ENCODE peak calls at places on chromosomes 4 and X, in seven cellular contexts. J is activated CD4-positive, alpha-beta T cell treated with anti-CD3 and anti-CD28 coated beads for 48 hours; W is ureter; S is HL-60; N is A172; K is stimulated activated CD4-positive, alpha-beta T cell treated with anti-CD3 and anti-CD28 coated beads, Interleukin-4, amount 100 ng/mL, for 24 hours; G is GM23338. M is an unnamed sample.
A peak's percentile ranks its signal among the peaks of the same experiment; 100 is the strongest.

GRCh38 chr4:22063613-22064012 is 115.0 kb upstream of the KCNIP4 start:
- DNase-seq in S (no peak), W (no peak), J (no peak), G (no peak), N (no peak), K (no peak), M (no peak)

GRCh38 chrX:19986531-19986930 is 4.3 kb downstream of the BCLAF3 start:
- DNase-seq in G (no peak), N (no peak), K (no peak), S (no peak), J (no peak), W (no peak), M (no peak)

GRCh38 chr4:105683038-105683437 is 25.5 kb downstream of the INTS12 start:
- DNase-seq in G (no peak), S (no peak), W (peak; percentile 75), J (no peak), K (no peak), N (no peak), M (no peak)

GRCh38 chrX:30887288-30887687 is 1.8 kb downstream of the TAB3 start:
- DNase-seq in S (no peak), G (no peak), W (no peak), N (no peak), K (no peak), J (no peak), M (no peak)

GRCh38 chrX:40104649-40105015 is 6.9 kb upstream of the BCOR start:
- DNase-seq in K (no peak), J (peak; percentile 34), S (no peak), G (no peak), N (no peak), W (no peak), M (no peak)

GRCh38 chr4:70667710-70668535 is 1.6 kb upstream of the JCHAIN start:
- DNase-seq in G (no peak), N (no peak), S (no peak), K (no peak), W (no peak), J (no peak), M (no peak)

GRCh38 chr4:186775867-186776266 is 52.2 kb upstream of the FAT1 start:
- DNase-seq in J (no peak), G (no peak), N (no peak), K (no peak), W (no peak), S (no peak), M (no peak)

GRCh38 chrX:55127692-55128091 is 38.9 kb downstream of the PAGE2 start:
- DNase-seq in S (peak; percentile 28), K (no peak), W (no peak), J (no peak), N (no peak), G (no peak), M (no peak)

GRCh38 chr4:149166365-149166764 is 649.3 kb downstream of the IQCM start:
- DNase-seq in W (no peak), S (no peak), G (no peak), J (no peak), K (no peak), N (no peak), M (no peak)

GRCh38 chrX:103554687-103555417 is 30.5 kb upstream of the TCEAL4 start:
- DNase-seq in J (peak; percentile 76), G (peak; percentile 84), K (peak; percentile 68), N (no peak), W (peak; percentile 68), S (peak; percentile 0), M (peak; percentile 77)

GRCh38 chrX:17860179-17860780 is 818 bp downstream of the RAI2 start:
- DNase-seq in J (no peak), G (peak; percentile 37), W (no peak), N (no peak), S (no peak), K (no peak), M (peak; percentile 21)

GRCh38 chr4:183790661-183791060 is 114.4 kb upstream of the STOX2 start:
- DNase-seq in J (no peak), G (no peak), N (no peak), K (no peak), S (no peak), W (no peak), M (no peak)

GRCh38 chrX:51860679-51861078 is 32.7 kb upstream of the MAGED1 start:
- DNase-seq in J (no peak), N (peak; percentile 29), K (no peak), W (no peak), S (no peak), G (peak; percentile 65), M (peak; percentile 20)

M was measured in activated naive CD4-positive, alpha-beta T cell treated with anti-CD3 and anti-CD28 coated beads, Interleukin-2, amount 10 ng/mL, durations not matched to agents 7 days and 5 days.